ENCODE peak calls at places on chromosomes 13 and 19, in six cellular contexts. Q is IMR-90, W is trophoblast cell, I is mesenchymal stem cell, T is H1, U is mesendoderm. A is an unnamed sample. For H3K4me1, the result is how much of the 10 kb centered on the place peaks cover.

GRCh38 chr19:8477889-8478288 is 24.6 kb downstream of the PRAM1 start:
- DNase-seq in I (no peak), U (no peak), W (no peak), Q (no peak), T (no peak), A (no peak)

GRCh38 chr19:1068111-1069001 is 1.4 kb downstream of the ARHGAP45 start:
- DNase-seq in U (no peak), T (no peak), I (no peak), Q (no peak), W (no peak), A (no peak)

GRCh38 chr13:30932481-30933333 is at the start of gene TEX26:
- DNase-seq in T (peak), I (peak), Q (no peak), W (no peak), U (peak), A (peak)

GRCh38 chr13:52793507-52793906 is 53.9 kb upstream of the CNMD start:
- DNase-seq in Q (no peak), I (no peak), T (no peak), U (no peak), W (no peak), A (no peak)

GRCh38 chr19:13164370-13165090 is 14.3 kb downstream of the IER2 start:
- DNase-seq in T (peak), W (peak), Q (peak), I (peak), U (peak), A (peak)

GRCh38 chr19:44985445-44985844 is 15.8 kb upstream of the RELB start:
- DNase-seq in T (no peak), W (no peak), I (no peak), U (no peak), Q (no peak), A (no peak)

GRCh38 chr13:47929156-47929555 is 71.9 kb downstream of the SUCLA2 start:
- DNase-seq in W (no peak), I (no peak), U (no peak), Q (peak), T (no peak), A (no peak)

GRCh38 chr13:49859568-49859967 is 67.1 kb upstream of the KPNA3 start:
- DNase-seq in W (peak), I (peak), T (no peak), U (no peak), Q (peak), A (no peak)

GRCh38 chr13:42047561-42048322 is 706 bp upstream of the DGKH start:
- DNase-seq in Q (peak), I (peak), W (peak), U (peak), T (no peak), A (peak)

GRCh38 chr13:48730971-48731658 is 77.4 kb downstream of the CYSLTR2 start:
- DNase-seq in T (no peak), Q (peak), W (no peak), I (peak), U (peak), A (no peak)

GRCh38 chr19:47541507-47541906 is 26.6 kb upstream of the NAPA start:
- DNase-seq in U (no peak), T (no peak), Q (no peak), I (peak), W (no peak), A (no peak)

GRCh38 chr13:30341815-30342570 is 34.6 kb upstream of the KATNAL1 start:
- DNase-seq in U (no peak), I (peak), T (no peak), W (peak), Q (peak), A (no peak)

GRCh38 chr19:50016225-50016807 is 8.9 kb downstream of the VRK3 start:
- DNase-seq in W (no peak), Q (no peak), U (no peak), I (no peak), T (no peak), A (no peak)

GRCh38 chr13:43572601-43573360 is 214.0 kb downstream of the ENOX1 start:
- DNase-seq in I (peak), U (peak), W (peak), Q (peak), T (no peak), A (no peak)

GRCh38 chr13:113115363-113116205 is 7.0 kb upstream of the F10 start:
- DNase-seq in W (no peak), T (no peak), I (no peak), U (no peak), Q (no peak), A (no peak)

GRCh38 chr13:95226932-95227718 is 74.1 kb downstream of the ABCC4 start:
- DNase-seq in W (no peak), T (no peak), U (no peak), I (peak), Q (no peak), A (no peak)

GRCh38 chr13:76723551-76724232 is 162.5 kb downstream of the KCTD12 start:
- DNase-seq in U (peak), T (peak), Q (peak), I (peak), W (peak), A (no peak)

GRCh38 chr13:37134411-37135041 is 29.1 kb upstream of the CSNK1A1L start:
- DNase-seq in U (peak), T (no peak), I (peak), W (peak), Q (peak), A (no peak)

GRCh38 chr13:41985788-41986508 is 25.0 kb upstream of the VWA8 start:
- DNase-seq in I (peak), U (no peak), Q (peak), W (no peak), T (no peak), A (no peak)

GRCh38 chr19:19205416-19206410 is 2.5 kb upstream of the NR2C2AP start:
- DNase-seq in U (peak), T (no peak), W (no peak), I (no peak), Q (no peak), A (no peak)

GRCh38 chr19:5003781-5004180 is 34.9 kb downstream of the KDM4B start:
- DNase-seq in U (no peak), W (no peak), T (no peak), I (no peak), Q (no peak), A (no peak)

GRCh38 chr19:16698914-16699313 is 20.7 kb upstream of the NWD1 start:
- DNase-seq in T (no peak), Q (no peak), I (no peak), U (no peak), W (no peak), A (no peak)

GRCh38 chr13:39385154-39385553 is 217.8 kb downstream of the LHFPL6 start:
- DNase-seq in Q (no peak), W (no peak), I (no peak), U (no peak), T (no peak), A (no peak)

GRCh38 chr19:1106841-1107654 is 3.3 kb downstream of the GPX4 start:
- DNase-seq in T (no peak), W (no peak), I (peak), U (peak), Q (peak), A (no peak)

GRCh38 chr13:50873481-50873880 is 30.0 kb upstream of the DLEU7 start:
- DNase-seq in T (no peak), Q (peak), I (no peak), W (no peak), U (no peak), A (no peak)

GRCh38 chr19:18415177-18415867 is 3.9 kb upstream of the SSBP4 start:
- DNase-seq in Q (peak), W (no peak), U (no peak), I (no peak), T (no peak), A (no peak)

GRCh38 chr19:30221176-30221575 is 151.0 kb upstream of the ZNF536 start:
- DNase-seq in U (no peak), W (no peak), T (no peak), I (no peak), Q (no peak), A (no peak)

GRCh38 chr19:51664997-51665396 is 18.4 kb upstream of the SIGLEC14 start:
- DNase-seq in I (no peak), T (no peak), U (no peak), Q (no peak), W (no peak), A (no peak)

GRCh38 chr13:102484329-102484728 is 82.5 kb upstream of the FGF14 start:
- DNase-seq in I (peak), T (no peak), W (no peak), U (peak), Q (peak), A (no peak)

GRCh38 chr19:16398530-16399241 is 73.1 kb downstream of the EPS15L1 start:
- DNase-seq in U (no peak), Q (peak), T (no peak), I (no peak), W (no peak), A (no peak)

GRCh38 chr13:101700598-101700997 is 248.1 kb downstream of the ITGBL1 start:
- DNase-seq in Q (no peak), W (no peak), U (no peak), T (no peak), I (no peak), A (no peak)

GRCh38 chr19:48628486-48629296 is 8.5 kb downstream of the DBP start:
- DNase-seq in I (no peak), T (no peak), U (no peak), Q (no peak), W (no peak), A (no peak)
- H3K4me1 ChIP-seq in I (under half), T (under half), U (under half), Q (under half), W (under half), A (under half)

GRCh38 chr19:55340784-55341147 is 1.1 kb downstream of the KMT5C start:
- DNase-seq in I (peak), U (no peak), W (no peak), T (no peak), Q (no peak), A (no peak)

GRCh38 chr19:55341191-55342043 is 1.7 kb downstream of the KMT5C start:
- DNase-seq in T (no peak), I (peak), U (peak), W (peak), Q (peak), A (peak)

GRCh38 chr19:55340144-55340783 is 588 bp downstream of the KMT5C start:
- DNase-seq in W (no peak), Q (no peak), I (no peak), U (peak), T (no peak), A (no peak)

GRCh38 chr19:55342044-55342531 is 2.4 kb downstream of the KMT5C start:
- DNase-seq in U (no peak), Q (no peak), W (no peak), T (no peak), I (no peak), A (no peak)

DNA sequence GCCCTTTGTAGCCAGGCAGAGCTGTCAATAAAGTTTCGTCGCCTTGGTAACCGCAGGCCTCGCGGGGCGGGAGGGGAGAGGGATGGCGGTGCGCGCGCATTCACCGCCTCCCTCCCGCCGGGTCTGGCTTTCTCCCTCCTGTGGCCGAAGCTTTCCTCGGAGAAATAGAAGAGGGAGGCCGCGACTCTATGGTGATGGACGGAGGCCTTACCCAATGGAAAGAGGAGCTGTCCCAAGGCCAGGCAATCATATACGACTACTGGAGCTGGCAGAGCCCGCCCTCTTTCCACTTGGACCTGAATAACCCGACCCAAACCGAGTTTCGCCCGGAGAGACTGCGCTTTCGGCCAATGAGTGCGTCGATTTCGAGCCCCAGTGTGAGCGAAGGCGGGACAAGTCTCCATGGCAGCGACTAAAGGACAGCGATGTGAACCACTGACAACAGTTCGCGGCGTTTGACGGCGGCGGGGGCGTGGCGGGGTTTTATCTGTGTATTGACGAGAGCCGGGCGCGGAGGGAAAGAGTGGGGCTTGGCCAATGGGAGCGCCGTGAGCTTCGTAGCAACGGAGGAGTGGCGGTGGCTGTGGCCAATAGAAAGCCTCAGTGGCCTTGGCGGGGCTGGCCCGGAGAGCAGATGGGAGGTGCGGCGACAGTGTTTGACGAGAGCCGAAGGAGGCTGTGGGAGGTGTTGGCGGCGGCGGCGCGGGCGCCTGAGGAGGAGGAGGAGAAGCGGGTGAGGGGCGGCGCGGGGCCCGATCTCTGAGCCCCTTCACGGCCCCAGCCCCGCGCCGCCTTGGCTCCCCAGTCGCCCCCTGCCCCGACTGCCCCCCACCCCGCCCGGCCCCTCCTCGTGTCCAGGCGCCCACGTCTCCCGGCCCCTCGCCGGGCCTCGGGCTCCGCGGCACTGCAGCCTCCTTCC is at the start of gene KMT5C:
- DNase-seq in Q (peak), U (peak), T (peak), W (peak), I (peak), A (peak)
- H2BK120ac ChIP-seq in Q (peak), U (peak), T (no peak), W (peak), I (peak), A (peak)

GRCh38 chr19:38245826-38246498 is 10.2 kb downstream of the PPP1R14A start:
- DNase-seq in I (no peak), U (no peak), Q (peak), W (no peak), T (no peak), A (no peak)
- H3K4me3 ChIP-seq in I (no peak), U (no peak), Q (no peak), W (no peak), T (no peak), A (no peak)

DNA sequence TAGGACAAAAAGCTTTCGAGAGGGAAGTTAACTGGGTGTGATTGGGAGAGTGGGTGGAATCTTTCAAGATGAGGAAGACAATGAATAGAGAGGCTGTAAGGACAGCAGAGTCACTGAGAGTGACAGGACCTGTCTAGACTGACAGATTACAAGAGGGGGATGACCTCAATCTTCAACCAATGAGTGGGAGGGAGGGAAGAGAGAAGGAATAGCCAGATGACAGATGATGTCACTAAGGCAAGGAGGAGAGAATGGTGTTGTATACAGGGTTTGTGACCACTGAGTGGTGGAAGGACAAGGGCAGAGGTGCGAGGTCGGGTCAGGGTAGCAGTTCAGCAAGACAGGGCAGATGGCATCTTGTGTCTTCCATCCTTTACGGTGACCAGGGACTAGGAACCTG is 5.8 kb upstream of the ILF3 start:
- DNase-seq in W (no peak), I (no peak), U (no peak), Q (no peak), T (no peak), A (no peak)
- H3K4me1 ChIP-seq in W (under half), I (under half), U (under half), Q (under half), T (under half), A (under half)

DNA sequence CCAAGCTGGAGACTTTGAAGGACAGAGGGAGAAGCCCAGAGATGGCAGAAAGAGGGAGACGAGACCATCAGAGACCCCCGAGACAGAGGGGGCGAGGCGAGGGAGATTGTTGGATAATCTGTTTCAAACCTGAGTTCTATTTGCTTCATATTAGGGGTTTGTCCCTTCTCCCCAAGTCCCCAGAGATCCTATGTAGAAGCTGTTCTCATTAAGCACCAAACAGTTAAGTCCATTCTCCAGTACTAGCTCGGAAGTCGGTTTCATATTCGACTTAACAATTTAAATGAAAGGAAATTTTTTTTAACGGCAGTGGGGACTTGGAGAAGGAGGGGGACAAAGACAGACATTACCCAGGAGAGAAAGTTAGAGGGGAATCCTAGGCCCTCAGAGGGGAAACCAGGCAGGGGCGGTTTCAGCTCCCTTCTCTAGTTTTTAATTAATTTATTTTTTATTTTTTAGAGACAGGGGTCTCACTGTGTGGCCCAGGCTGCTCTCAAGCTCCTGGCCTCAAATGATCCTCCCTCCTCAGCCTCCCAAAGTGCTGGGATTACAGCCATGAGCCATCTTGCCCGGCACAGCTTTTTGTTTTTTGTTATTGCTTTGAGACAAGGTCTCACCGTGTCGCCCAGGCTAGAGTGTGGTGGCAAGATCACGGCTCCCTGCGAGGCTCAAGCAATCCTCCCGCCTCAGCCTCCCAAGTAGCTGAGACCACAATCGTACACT is 13.6 kb upstream of the TLE2 start:
- DNase-seq in I (no peak), U (no peak), T (no peak), Q (no peak), W (no peak), A (no peak)
- H2BK120ac ChIP-seq in I (peak), U (no peak), T (no peak), Q (no peak), W (no peak), A (no peak)

A was measured in neuronal stem cell.